ENCODE peak calls at places on chromosomes 6 and 20, in seven cellular contexts. One of them, this sample, is unnamed.

GRCh38 chr6:82331031-82331773 is 32.4 kb upstream of the TPBG start:
- DNase-seq in right cardiac atrium: no peak
- DNase-seq in AG09309: peak; percentile 74
- DNase-seq in fibroblast of pulmonary artery: peak; percentile 29
- DNase-seq in NB4: peak; percentile 7
- DNase-seq in progenitor cell of endocrine pancreas: no peak
- DNase-seq in HTR-8/SVneo: peak; percentile 17
- DNase-seq in this sample: peak; percentile 25

GRCh38 chr6:41560440-41561192 is 14.4 kb downstream of the FOXP4 start:
- DNase-seq in right cardiac atrium: peak; percentile 88
- DNase-seq in AG09309: no peak
- DNase-seq in fibroblast of pulmonary artery: no peak
- DNase-seq in NB4: peak; percentile 90
- DNase-seq in progenitor cell of endocrine pancreas: no peak
- DNase-seq in HTR-8/SVneo: no peak
- DNase-seq in this sample: no peak

GRCh38 chr6:19691465-19692167 is 145.6 kb upstream of the ID4 start:
- DNase-seq in right cardiac atrium: peak; percentile 60
- DNase-seq in AG09309: no peak
- DNase-seq in fibroblast of pulmonary artery: peak; percentile 16
- DNase-seq in NB4: no peak
- DNase-seq in progenitor cell of endocrine pancreas: peak; percentile 26
- DNase-seq in HTR-8/SVneo: no peak
- DNase-seq in this sample: no peak

GRCh38 chr6:52539607-52540006 is 37.3 kb downstream of the TRAM2 start:
- DNase-seq in right cardiac atrium: no peak
- DNase-seq in AG09309: peak; percentile 34
- DNase-seq in fibroblast of pulmonary artery: no peak
- DNase-seq in NB4: no peak
- DNase-seq in progenitor cell of endocrine pancreas: no peak
- DNase-seq in HTR-8/SVneo: no peak
- DNase-seq in this sample: no peak

GRCh38 chr6:43009124-43009523 is 4.6 kb downstream of the MEA1 start:
- DNase-seq in right cardiac atrium: peak; percentile 76
- DNase-seq in AG09309: no peak
- DNase-seq in fibroblast of pulmonary artery: peak; percentile 59
- DNase-seq in NB4: peak; percentile 62
- DNase-seq in progenitor cell of endocrine pancreas: no peak
- DNase-seq in HTR-8/SVneo: peak; percentile 35
- DNase-seq in this sample: peak; percentile 80

GRCh38 chr20:15178581-15178980 is 841.2 kb upstream of the FLRT3 start:
- DNase-seq in right cardiac atrium: no peak
- DNase-seq in AG09309: no peak
- DNase-seq in fibroblast of pulmonary artery: no peak
- DNase-seq in NB4: no peak
- DNase-seq in progenitor cell of endocrine pancreas: no peak
- DNase-seq in HTR-8/SVneo: no peak
- DNase-seq in this sample: no peak

GRCh38 chr6:83443516-83443915 is 12.7 kb upstream of the ME1 start:
- DNase-seq in right cardiac atrium: no peak
- DNase-seq in AG09309: no peak
- DNase-seq in fibroblast of pulmonary artery: no peak
- DNase-seq in NB4: no peak
- DNase-seq in progenitor cell of endocrine pancreas: no peak
- DNase-seq in HTR-8/SVneo: no peak
- DNase-seq in this sample: no peak

GRCh38 chr6:127933852-127934840 is 33.3 kb upstream of the THEMIS start:
- DNase-seq in right cardiac atrium: no peak
- DNase-seq in AG09309: no peak
- DNase-seq in fibroblast of pulmonary artery: no peak
- DNase-seq in NB4: no peak
- DNase-seq in progenitor cell of endocrine pancreas: no peak
- DNase-seq in HTR-8/SVneo: no peak
- DNase-seq in this sample: no peak

GRCh38 chr6:5051394-5051793 is 33.7 kb upstream of the PPP1R3G start:
- DNase-seq in right cardiac atrium: no peak
- DNase-seq in AG09309: no peak
- DNase-seq in fibroblast of pulmonary artery: no peak
- DNase-seq in NB4: no peak
- DNase-seq in progenitor cell of endocrine pancreas: no peak
- DNase-seq in HTR-8/SVneo: no peak
- DNase-seq in this sample: no peak

GRCh38 chr20:58891076-58891685 is 38.7 kb downstream of the GNAS start:
- DNase-seq in right cardiac atrium: peak; percentile 92
- DNase-seq in AG09309: no peak
- DNase-seq in fibroblast of pulmonary artery: peak; percentile 67
- DNase-seq in NB4: peak; percentile 87
- DNase-seq in progenitor cell of endocrine pancreas: peak; percentile 61
- DNase-seq in HTR-8/SVneo: peak; percentile 81
- DNase-seq in this sample: peak; percentile 68

GRCh38 chr6:100347901-100348550 is 116.7 kb downstream of the SIM1 start:
- DNase-seq in right cardiac atrium: no peak
- DNase-seq in AG09309: no peak
- DNase-seq in fibroblast of pulmonary artery: peak; percentile 55
- DNase-seq in NB4: peak; percentile 74
- DNase-seq in progenitor cell of endocrine pancreas: no peak
- DNase-seq in HTR-8/SVneo: no peak
- DNase-seq in this sample: no peak

GRCh38 chr20:34938466-34939163 is 17.0 kb downstream of the GSS start:
- DNase-seq in right cardiac atrium: peak; percentile 89
- DNase-seq in AG09309: no peak
- DNase-seq in fibroblast of pulmonary artery: no peak
- DNase-seq in NB4: peak; percentile 95
- DNase-seq in progenitor cell of endocrine pancreas: no peak
- DNase-seq in HTR-8/SVneo: no peak
- DNase-seq in this sample: no peak

GRCh38 chr20:29123861-29124260 is 2133.6 kb upstream of the DEFB115 start:
- DNase-seq in right cardiac atrium: no peak
- DNase-seq in AG09309: no peak
- DNase-seq in fibroblast of pulmonary artery: no peak
- DNase-seq in NB4: no peak
- DNase-seq in progenitor cell of endocrine pancreas: no peak
- DNase-seq in HTR-8/SVneo: no peak
- DNase-seq in this sample: no peak

GRCh38 chr6:74991573-74992332 is 214.1 kb downstream of the COL12A1 start:
- DNase-seq in right cardiac atrium: no peak
- DNase-seq in AG09309: peak; percentile 58
- DNase-seq in fibroblast of pulmonary artery: peak; percentile 45
- DNase-seq in NB4: no peak
- DNase-seq in progenitor cell of endocrine pancreas: no peak
- DNase-seq in HTR-8/SVneo: no peak
- DNase-seq in this sample: no peak

GRCh38 chr20:64112691-64113443 is 5.5 kb upstream of the NPBWR2 start:
- DNase-seq in right cardiac atrium: peak; percentile 19
- DNase-seq in AG09309: no peak
- DNase-seq in fibroblast of pulmonary artery: no peak
- DNase-seq in NB4: no peak
- DNase-seq in progenitor cell of endocrine pancreas: no peak
- DNase-seq in HTR-8/SVneo: no peak
- DNase-seq in this sample: no peak

GRCh38 chr20:38108438-38109024 is 56.5 kb downstream of the TGM2 start:
- DNase-seq in right cardiac atrium: peak; percentile 75
- DNase-seq in AG09309: no peak
- DNase-seq in fibroblast of pulmonary artery: peak; percentile 74
- DNase-seq in NB4: no peak
- DNase-seq in progenitor cell of endocrine pancreas: no peak
- DNase-seq in HTR-8/SVneo: no peak
- DNase-seq in this sample: no peak